ENCODE peak calls at places on chromosomes 6 and 20, in eight cellular contexts. M is NCI-H1105 treated with DMSO at 0.1 percent for 48 hours, R is left kidney, Z is brain microvascular endothelial cell, A is caudate nucleus, L is left colon, T is Ammon's horn, G is cerebellum. O is an unnamed sample.

GRCh38 chr20:32626859-32627636 is 41.9 kb upstream of the NOL4L start:
- DNase-seq in G (no peak), M (peak), Z (no peak), R (peak), L (peak), A (peak), T (peak), O (no peak)

GRCh38 chr20:6162239-6162638 is 39.4 kb upstream of the FERMT1 start:
- DNase-seq in G (peak), M (peak), L (no peak), A (no peak), T (peak), R (peak), Z (no peak), O (no peak)

GRCh38 chr20:34626978-34627377 is 49.9 kb downstream of the PIGU start:
- DNase-seq in L (no peak), G (no peak), T (no peak), A (no peak), R (no peak), M (no peak), Z (no peak), O (no peak)

GRCh38 chr20:16397053-16397452 is 176.2 kb downstream of the KIF16B start:
- DNase-seq in L (peak), G (peak), M (no peak), Z (no peak), T (peak), R (no peak), A (peak), O (no peak)

GRCh38 chr6:94254689-94255088 is 835.3 kb upstream of the EPHA7 start:
- DNase-seq in R (peak), M (peak), Z (peak), L (no peak), T (peak), G (no peak), A (no peak), O (no peak)

GRCh38 chr6:71236926-71237425 is 51.6 kb upstream of the OGFRL1 start:
- DNase-seq in Z (no peak), L (no peak), A (no peak), M (no peak), T (no peak), R (no peak), G (peak), O (no peak)

GRCh38 chr6:38078671-38079070 is 259.1 kb downstream of the ZFAND3 start:
- DNase-seq in L (no peak), G (no peak), R (no peak), A (no peak), M (no peak), T (no peak), Z (no peak), O (no peak)

GRCh38 chr6:123808556-123808955 is 4.9 kb downstream of the NKAIN2 start:
- DNase-seq in M (peak), T (peak), G (peak), R (peak), Z (no peak), A (peak), L (no peak), O (no peak)

GRCh38 chr20:9392892-9393857 is 121.2 kb upstream of the LAMP5 start:
- DNase-seq in A (peak), R (peak), Z (peak), M (peak), T (peak), L (peak), G (peak), O (no peak)

GRCh38 chr6:7640607-7641577 is 50.9 kb downstream of the SNRNP48 start:
- DNase-seq in L (no peak), A (no peak), G (no peak), Z (peak), T (no peak), M (no peak), R (no peak), O (no peak)

GRCh38 chr6:25404693-25405169 is 125.6 kb downstream of the CARMIL1 start:
- DNase-seq in M (no peak), A (no peak), T (peak), Z (no peak), G (no peak), L (peak), R (no peak), O (peak)

GRCh38 chr20:37310951-37311350 is 21.5 kb downstream of the MANBAL start:
- DNase-seq in M (no peak), G (no peak), R (no peak), Z (no peak), L (no peak), A (no peak), T (no peak), O (no peak)